ENCODE peak calls at places on chromosomes 13 and 19, in four cellular contexts. W, D, H and N are unnamed samples.

GRCh38 chr13:106533940-106534843 is 1.3 kb downstream of the EFNB2 start:
- DNase-seq in W (peak; percentile 78), D (peak; percentile 83), H (peak; percentile 63), N (peak; percentile 8)

GRCh38 chr13:95502216-95502615 is 50.3 kb upstream of the CLDN10 start:
- DNase-seq in W (no peak), D (no peak), H (no peak), N (no peak)

GRCh38 chr13:33212396-33212795 is 73.2 kb downstream of the STARD13 start:
- DNase-seq in W (no peak), D (no peak), H (no peak), N (no peak)

GRCh38 chr13:79393564-79394249 is 12.3 kb downstream of the RBM26 start:
- DNase-seq in W (no peak), D (no peak), H (no peak), N (peak; percentile 14)

GRCh38 chr19:31976775-31977536 is 368.5 kb upstream of the ZNF507 start:
- DNase-seq in W (no peak), D (no peak), H (no peak), N (no peak)

GRCh38 chr13:90414691-90415596 is 932.5 kb upstream of the MIR17HG start:
- DNase-seq in W (peak; percentile 84), D (peak; percentile 87), H (peak; percentile 81), N (no peak)

GRCh38 chr19:2380567-2380966 is 20.5 kb downstream of the TMPRSS9 start:
- DNase-seq in W (no peak), D (no peak), H (no peak), N (no peak)

GRCh38 chr13:46637213-46637612 is 84.2 kb downstream of the LRCH1 start:
- DNase-seq in W (peak; percentile 75), D (no peak), H (no peak), N (no peak)

GRCh38 chr13:110565296-110565695 is 3.8 kb upstream of the RAB20 start:
- DNase-seq in W (peak; percentile 62), D (no peak), H (no peak), N (no peak)

GRCh38 chr19:55657004-55657747 is 2.3 kb downstream of the U2AF2 start:
- DNase-seq in W (no peak), D (no peak), H (no peak), N (no peak)

GRCh38 chr13:72194531-72194930 is 327.5 kb upstream of the DACH1 start:
- DNase-seq in W (no peak), D (no peak), H (no peak), N (peak; percentile 8)

GRCh38 chr13:36190771-36191170 is 23.6 kb downstream of the SOHLH2 start:
- DNase-seq in W (peak; percentile 6), D (no peak), H (no peak), N (peak; percentile 55)

GRCh38 chr19:1680976-1681375 is 28.6 kb upstream of the TCF3 start:
- DNase-seq in W (no peak), D (no peak), H (no peak), N (no peak)

GRCh38 chr13:26719356-26719945 is 41.1 kb downstream of the GPR12 start:
- DNase-seq in W (peak; percentile 46), D (no peak), H (peak; percentile 4), N (no peak)

GRCh38 chr19:2315818-2316353 is 7.9 kb upstream of the LINGO3 start:
- DNase-seq in W (peak; percentile 68), D (peak; percentile 59), H (peak; percentile 56), N (peak; percentile 72)

GRCh38 chr19:17240855-17241399 is 4.8 kb downstream of the NR2F6 start:
- DNase-seq in W (no peak), D (no peak), H (no peak), N (no peak)
- H2AK5ac ChIP-seq in W (no peak overlapping the region), D (no peak overlapping the region), H (no peak overlapping the region), N (no peak overlapping the region)

GRCh38 chr19:41411682-41412265 is 14.2 kb downstream of the BCKDHA start:
- DNase-seq in W (no peak), D (no peak), H (no peak), N (no peak)
- H3K4me1 ChIP-seq in W (peaks cover 5% of the 10 kb centered on the region), D (peaks cover 26% of the 10 kb centered on the region), H (peaks cover 4% of the 10 kb centered on the region), N (peaks cover 5% of the 10 kb centered on the region)

GRCh38 chr13:85223883-85224656 is 575.1 kb downstream of the SLITRK6 start:
- DNase-seq in W (no peak), D (peak; percentile 27), H (peak; percentile 15), N (no peak)
- H3K4me2 ChIP-seq in W (no peak overlapping the region), D (no peak overlapping the region), H (peak overlapping the region; percentile 71), N (no peak overlapping the region)

DNA sequence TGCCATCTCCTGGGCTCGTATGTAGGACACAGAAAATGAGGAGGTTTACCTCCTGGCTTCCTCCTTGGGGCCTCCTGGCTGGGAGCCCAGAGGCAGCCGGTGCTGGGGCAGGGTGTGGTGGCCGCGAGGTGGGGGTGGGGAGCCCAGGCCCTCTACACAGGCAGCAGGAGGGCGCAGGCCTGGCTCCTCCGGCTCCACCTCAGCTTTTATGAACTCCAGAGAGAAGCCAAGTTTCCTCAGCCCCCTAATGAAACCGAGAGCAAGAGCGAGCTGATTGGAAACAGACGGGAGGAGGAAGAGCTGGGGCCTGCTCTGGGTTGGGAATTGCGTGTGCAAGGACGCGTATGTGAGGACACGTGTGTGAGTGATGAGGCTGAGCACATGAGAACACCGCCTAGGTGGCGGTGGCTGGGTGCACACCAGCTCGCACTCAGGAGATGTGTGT is 23.1 kb downstream of the LYL1 start:
- DNase-seq in W (no peak), D (no peak), H (peak; percentile 50), N (no peak)
- H2AK5ac ChIP-seq in W (no peak overlapping the region), D (no peak overlapping the region), H (peak overlapping the region; percentile 77), N (no peak overlapping the region)

DNA sequence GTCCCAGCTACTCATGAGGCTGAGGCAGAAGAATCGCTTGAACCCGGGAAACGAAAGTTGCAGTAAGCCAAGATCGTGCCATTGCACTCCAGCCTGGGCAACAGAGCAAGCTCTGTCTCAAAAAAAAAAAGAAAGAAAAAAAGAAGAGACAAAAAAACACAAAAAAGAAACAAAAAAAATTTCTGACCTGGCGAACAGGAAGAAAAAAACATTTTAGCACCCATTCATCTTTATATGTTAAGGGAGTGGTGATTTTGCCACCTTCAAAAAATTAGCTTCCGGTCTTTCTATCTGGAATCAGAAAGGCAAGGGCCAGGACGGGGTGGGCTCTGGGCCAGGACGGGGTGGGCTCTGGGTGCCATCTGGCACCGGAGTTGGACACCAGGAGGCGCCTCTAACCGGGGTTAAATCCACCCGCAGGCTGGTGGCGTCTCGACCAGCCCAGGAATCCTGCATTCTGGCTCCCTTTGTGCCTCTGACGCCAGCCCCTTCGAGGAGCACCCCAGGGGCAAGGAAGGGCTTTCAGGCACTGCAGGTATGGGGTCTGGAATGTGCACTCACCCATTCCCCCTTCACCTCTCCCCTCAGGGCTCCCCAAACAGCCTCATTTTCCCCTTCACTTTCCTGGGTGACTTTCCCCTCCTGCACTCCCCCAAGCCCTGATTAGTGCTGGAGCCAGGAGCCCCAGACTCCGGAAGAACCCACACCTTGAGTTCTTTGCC is 10.4 kb upstream of the ZSWIM4 start:
- DNase-seq in W (peak; percentile 82), D (peak; percentile 66), H (peak; percentile 58), N (peak; percentile 79)
- H3K4me1 ChIP-seq in W (no peaks in the 10 kb centered on the region), D (peaks cover 20% of the 10 kb centered on the region), H (peaks cover 10% of the 10 kb centered on the region), N (peaks cover 13% of the 10 kb centered on the region)

DNA sequence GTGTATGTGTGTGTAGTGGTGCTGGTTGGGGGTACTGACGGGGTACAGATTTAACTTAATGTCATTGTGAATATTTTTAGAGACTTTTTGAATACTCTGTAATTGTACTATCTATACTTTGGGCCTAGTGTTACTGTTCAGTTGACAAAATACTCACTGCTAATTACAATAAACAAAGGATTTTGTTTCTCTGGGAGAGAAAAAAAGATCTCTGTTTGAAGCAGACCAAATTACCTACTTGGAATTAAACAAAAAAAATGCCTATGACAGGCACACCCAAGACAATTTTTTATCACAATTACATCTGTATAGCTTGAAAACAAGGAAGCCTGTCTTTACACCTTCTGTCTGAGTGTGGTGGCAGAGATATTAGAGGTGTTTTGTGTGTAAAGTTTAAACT is 45.1 kb downstream of the OLFM4 start:
- DNase-seq in W (no peak), D (no peak), H (no peak), N (no peak)
- H3K4me2 ChIP-seq in W (no peak overlapping the region), D (no peak overlapping the region), H (no peak overlapping the region), N (no peak overlapping the region)

GRCh38 chr13:112145221-112146072 is 78.5 kb downstream of the SOX1 start:
- DNase-seq in W (no peak), D (no peak), H (no peak), N (no peak)
- H2AK5ac ChIP-seq in W (no peak overlapping the region), D (no peak overlapping the region), H (no peak overlapping the region), N (no peak overlapping the region)